ENCODE peak calls at places on chromosomes 2 and 18, in four cellular contexts. S is uterus, N is stomach, J is thyroid gland. O is an unnamed sample.

GRCh38 chr2:233424028-233424951 is 70.0 kb downstream of the DGKD start:
- DNase-seq in S (no peak), N (peak), J (peak), O (peak)

GRCh38 chr2:95377216-95377530 is 25.3 kb upstream of the FAHD2A start:
- DNase-seq in S (no peak), N (no peak), J (no peak), O (no peak)

GRCh38 chr2:950627-950992 is at the start of gene SNTG2:
- DNase-seq in S (no peak), N (peak), J (peak), O (peak)

GRCh38 chr18:44725300-44726096 is 44.8 kb downstream of the SETBP1 start:
- DNase-seq in S (no peak), N (no peak), J (no peak), O (peak)

GRCh38 chr2:164906947-164907346 is 48.4 kb downstream of the SLC38A11 start:
- DNase-seq in S (no peak), N (no peak), J (no peak), O (no peak)

GRCh38 chr2:43737097-43737854 is 36.6 kb upstream of the DYNC2LI1 start:
- DNase-seq in S (peak), N (no peak), J (no peak), O (no peak)

GRCh38 chr2:221969087-221969829 is 329.5 kb downstream of the PAX3 start:
- DNase-seq in S (peak), N (peak), J (peak), O (no peak)

GRCh38 chr18:63963610-63964256 is 6.1 kb upstream of the SERPINB8 start:
- DNase-seq in S (peak), N (peak), J (peak), O (peak)

GRCh38 chr2:235478609-235479008 is 15.2 kb upstream of the AGAP1 start:
- DNase-seq in S (no peak), N (no peak), J (no peak), O (no peak)

GRCh38 chr2:234003972-234004617 is 46.4 kb upstream of the SPP2 start:
- DNase-seq in S (no peak), N (no peak), J (no peak), O (no peak)

GRCh38 chr18:79988925-79989361 is 580 bp upstream of the TXNL4A start:
- DNase-seq in S (peak), N (peak), J (peak), O (peak)

GRCh38 chr18:6205706-6206105 is 209.0 kb downstream of the L3MBTL4 start:
- DNase-seq in S (no peak), N (no peak), J (no peak), O (no peak)

GRCh38 chr2:162092656-162093556 is 18.9 kb upstream of the DPP4 start:
- DNase-seq in S (peak), N (no peak), J (no peak), O (no peak)
- H3K27ac ChIP-seq in S (no peak), N (no peak), J (no peak), O (no peak)

GRCh38 chr2:3766824-3767223 is 63.4 kb downstream of the DCDC2C start:
- DNase-seq in S (no peak), N (no peak), J (no peak), O (no peak)

GRCh38 chr2:3759331-3759730 is 56.0 kb downstream of the DCDC2C start:
- DNase-seq in S (no peak), N (no peak), J (no peak), O (no peak)

GRCh38 chr2:3759766-3760165 is 56.4 kb downstream of the DCDC2C start:
- DNase-seq in S (no peak), N (no peak), J (no peak), O (no peak)

GRCh38 chr2:3761328-3761727 is 58.0 kb downstream of the DCDC2C start:
- DNase-seq in S (no peak), N (no peak), J (no peak), O (no peak)

GRCh38 chr2:3762771-3763447 is 59.5 kb downstream of the DCDC2C start:
- DNase-seq in S (no peak), N (no peak), J (no peak), O (no peak)
- TF ChIP-seq POLR2A in S (no peak), N (no peak), J (no peak), O (no peak)

GRCh38 chr2:169461143-169461542 is 18.2 kb upstream of the BBS5 start:
- DNase-seq in S (no peak), N (no peak), J (no peak), O (no peak)
- H3K27ac ChIP-seq in S (no peak), N (no peak), J (no peak), O (no peak)

DNA sequence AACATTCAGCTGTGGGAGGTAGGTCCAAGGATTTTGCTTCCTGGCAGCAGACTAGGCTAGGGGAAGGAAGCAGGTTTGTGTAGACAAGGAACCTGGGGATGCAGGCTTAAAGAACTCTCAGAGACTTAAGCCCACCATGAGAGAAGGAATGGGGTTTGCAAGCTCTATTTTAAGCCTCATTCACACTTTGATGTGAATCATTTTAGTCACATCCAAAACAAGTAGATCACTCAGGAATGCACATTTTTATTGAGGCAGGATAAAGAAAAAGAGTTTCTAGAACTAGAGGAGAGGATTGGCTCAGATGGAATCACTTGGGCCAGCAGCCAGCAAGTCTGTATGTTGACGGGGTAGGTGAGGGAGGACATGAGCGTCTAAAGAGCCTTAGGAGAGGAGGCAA is 3.3 kb upstream of the NAPG start:
- DNase-seq in S (no peak), N (no peak), J (no peak), O (no peak)
- TF ChIP-seq POLR2A in S (no peak), N (no peak), J (no peak), O (no peak)

GRCh38 chr18:55353391-55353790 is 234.6 kb downstream of the TCF4 start:
- DNase-seq in S (no peak), N (no peak), J (no peak), O (no peak)

GRCh38 chr18:55351980-55352714 is 235.8 kb downstream of the TCF4 start:
- DNase-seq in S (no peak), N (no peak), J (no peak), O (no peak)

GRCh38 chr18:55354795-55355194 is 233.2 kb downstream of the TCF4 start:
- DNase-seq in S (no peak), N (no peak), J (no peak), O (no peak)

GRCh38 chr18:55355220-55355619 is 232.8 kb downstream of the TCF4 start:
- DNase-seq in S (no peak), N (no peak), J (no peak), O (no peak)

DNA sequence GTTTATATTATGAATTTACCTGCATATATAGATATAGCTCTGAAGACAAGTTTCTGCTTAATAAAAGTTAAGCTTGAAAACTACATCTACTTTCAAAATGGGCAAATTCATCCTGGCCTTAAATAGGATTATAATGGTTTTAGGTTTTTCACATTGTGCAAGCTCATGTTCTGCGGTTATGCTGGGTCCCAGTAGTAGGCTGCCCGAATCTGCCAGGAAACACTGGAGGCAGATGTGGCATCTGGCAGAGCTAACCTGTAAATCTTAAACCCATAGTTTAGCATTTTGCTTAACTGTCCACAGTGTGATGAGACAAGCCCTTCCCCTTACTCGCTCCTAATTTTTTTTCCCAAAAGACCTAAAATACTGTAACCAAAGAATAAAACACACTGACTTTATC is 234.2 kb downstream of the TCF4 start:
- DNase-seq in S (no peak), N (no peak), J (no peak), O (no peak)
- H3K27ac ChIP-seq in S (no peak), N (no peak), J (no peak), O (no peak)

DNA sequence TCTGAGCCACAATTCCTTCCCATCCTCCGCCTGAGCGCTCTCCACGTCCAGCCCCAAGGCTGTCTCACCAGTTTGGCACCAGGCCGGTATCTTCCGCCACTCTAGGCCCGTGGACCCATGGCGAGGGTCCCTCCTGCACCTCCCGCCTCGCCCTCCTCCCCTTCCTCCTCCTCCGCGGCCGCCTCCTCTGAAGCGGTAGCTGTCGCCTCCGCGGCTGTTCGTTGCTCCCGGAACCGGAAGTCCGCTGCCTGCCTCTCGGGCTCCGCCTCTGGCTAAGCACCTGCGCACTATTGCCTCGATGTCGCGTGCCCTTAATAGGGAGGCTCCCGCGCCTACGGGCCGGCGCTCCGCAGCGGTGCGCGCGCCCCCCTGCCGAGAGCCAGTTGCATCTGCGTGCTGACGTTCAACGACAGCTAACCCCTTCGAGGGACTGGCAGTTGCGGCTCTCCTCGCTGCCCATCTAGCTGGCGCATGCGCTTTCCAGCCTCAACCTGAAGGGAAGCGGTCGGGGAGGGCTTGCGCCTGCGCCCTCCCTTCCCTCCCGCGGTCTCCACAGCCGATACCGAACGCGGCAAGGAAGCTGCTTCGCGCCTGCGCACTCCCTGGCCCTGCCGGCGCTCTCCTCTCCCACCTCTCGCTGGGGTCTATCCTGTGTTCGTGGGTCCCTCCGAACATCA is at the start of gene MBD1:
- DNase-seq in S (peak), N (peak), J (peak), O (peak)
- TF ChIP-seq POLR2A in S (peak), N (peak), J (peak), O (peak)

GRCh38 chr2:174786066-174786725 is 21.9 kb upstream of the CHRNA1 start:
- DNase-seq in S (no peak), N (no peak), J (no peak), O (no peak)

GRCh38 chr2:174784909-174785308 is 20.6 kb upstream of the CHRNA1 start:
- DNase-seq in S (no peak), N (no peak), J (no peak), O (no peak)

GRCh38 chr2:174787485-174788205 is 23.4 kb upstream of the CHRNA1 start:
- DNase-seq in S (no peak), N (no peak), J (no peak), O (no peak)

GRCh38 chr2:174784316-174784715 is 20.0 kb upstream of the CHRNA1 start:
- DNase-seq in S (no peak), N (no peak), J (no peak), O (no peak)

DNA sequence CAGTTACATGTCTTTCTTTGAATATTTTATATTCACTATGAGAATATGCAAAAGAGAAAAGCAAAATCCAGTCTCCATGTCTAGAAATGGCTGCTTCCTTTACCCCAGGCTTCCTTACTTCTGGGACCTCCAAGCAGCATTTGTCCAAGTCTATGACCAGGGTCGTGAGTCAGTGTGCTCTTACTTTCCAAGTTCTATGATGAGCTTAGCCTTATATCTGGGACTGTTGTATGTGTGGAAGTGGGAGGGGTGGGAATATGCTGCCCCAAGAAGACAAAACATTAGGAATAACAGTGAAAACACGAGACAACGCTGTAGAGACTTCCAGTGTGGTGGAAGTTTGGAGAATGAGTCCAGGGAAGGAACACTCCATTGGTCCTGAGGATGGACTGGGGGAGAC is 21.2 kb upstream of the CHRNA1 start:
- DNase-seq in S (no peak), N (no peak), J (no peak), O (no peak)
- H3K27ac ChIP-seq in S (no peak), N (no peak), J (no peak), O (no peak)

GRCh38 chr2:178190938-178191910 is 3.1 kb upstream of the OSBPL6 start:
- DNase-seq in S (no peak), N (no peak), J (no peak), O (no peak)

GRCh38 chr2:178195390-178196166 is 1.3 kb downstream of the OSBPL6 start:
- DNase-seq in S (no peak), N (no peak), J (no peak), O (no peak)

GRCh38 chr2:178193496-178193822 is 853 bp upstream of the OSBPL6 start:
- DNase-seq in S (no peak), N (no peak), J (no peak), O (no peak)

GRCh38 chr2:178194600-178195389 is 483 bp downstream of the OSBPL6 start:
- DNase-seq in S (peak), N (peak), J (peak), O (peak)

DNA sequence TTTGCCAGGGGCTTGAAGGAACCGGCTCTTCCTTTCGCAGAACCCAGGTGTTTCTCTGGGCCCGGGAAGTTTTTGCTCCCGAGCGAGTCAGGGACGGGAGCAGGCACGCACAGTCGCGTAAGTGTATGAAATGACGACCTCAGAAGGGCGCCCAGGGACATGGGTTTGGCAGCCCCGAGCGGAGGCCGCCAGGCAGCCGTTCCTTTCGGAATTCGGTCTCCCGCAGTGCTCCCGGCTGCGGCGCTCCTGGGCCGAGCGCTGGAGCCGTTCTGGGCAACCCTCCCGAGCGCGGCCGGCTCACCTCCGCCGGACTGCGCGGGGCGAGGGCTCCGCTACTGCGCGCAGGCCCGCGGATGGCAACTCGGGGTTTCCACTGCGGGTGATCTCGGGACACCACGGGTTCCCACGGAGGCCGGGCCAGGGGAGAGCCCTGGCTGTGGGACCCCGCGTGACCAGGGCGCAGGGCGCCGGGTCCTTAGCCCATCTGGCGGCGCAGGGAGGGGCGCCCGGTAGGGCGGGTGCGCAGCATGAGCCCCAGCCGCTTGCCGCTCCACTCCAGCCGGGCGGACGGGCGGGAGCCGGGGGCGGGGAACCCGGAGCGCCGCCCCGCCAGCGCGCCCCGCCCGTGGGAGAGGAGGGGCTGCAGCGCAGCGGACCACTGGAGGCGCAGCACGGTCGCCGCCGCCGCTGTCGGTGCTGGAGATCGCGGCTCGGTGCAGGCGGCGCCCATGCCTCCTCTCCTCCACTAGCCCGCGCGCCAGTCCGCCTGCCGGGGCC is at the start of gene OSBPL6:
- DNase-seq in S (peak), N (peak), J (peak), O (peak)
- TF ChIP-seq POLR2A in S (peak), N (no peak), J (peak), O (peak)